ENCODE peak calls at places on chromosomes 11 and 22, in six cellular contexts. X is adrenal gland, D is heart right ventricle, Z is psoas muscle, K is sigmoid colon, O is breast epithelium. J is an unnamed sample. For H3K4me1 and H3K27me3, the result is how much of the 10 kb centered on the place peaks cover.

GRCh38 chr22:39176673-39177455 is 24.4 kb upstream of the CBX7 start:
- DNase-seq in X (no peak), D (no peak), Z (no peak), K (no peak), O (no peak), J (no peak)

GRCh38 chr22:24154826-24155225 is 26.5 kb upstream of the SUSD2 start:
- DNase-seq in X (no peak), D (no peak), Z (no peak), K (no peak), O (no peak), J (no peak)

GRCh38 chr22:37971475-37972434 is 12.6 kb downstream of the SOX10 start:
- DNase-seq in X (no peak), D (no peak), Z (no peak), K (no peak), O (no peak), J (no peak)

GRCh38 chr22:42797021-42797420 is 60.1 kb downstream of the ARFGAP3 start:
- DNase-seq in X (no peak), D (no peak), Z (peak), K (peak), O (no peak), J (no peak)

GRCh38 chr11:30504468-30504867 is 81.7 kb downstream of the MPPED2 start:
- DNase-seq in X (no peak), D (no peak), Z (no peak), K (no peak), O (no peak), J (no peak)

GRCh38 chr22:46514592-46515207 is 22.7 kb downstream of the CELSR1 start:
- DNase-seq in X (no peak), D (no peak), Z (no peak), K (no peak), O (no peak), J (no peak)

GRCh38 chr11:116357769-116358544 is 414.8 kb downstream of the BUD13 start:
- DNase-seq in X (peak), D (no peak), Z (no peak), K (no peak), O (no peak), J (peak)

GRCh38 chr11:130161441-130161840 is 1.9 kb downstream of the ST14 start:
- DNase-seq in X (no peak), D (no peak), Z (no peak), K (no peak), O (no peak), J (no peak)

GRCh38 chr11:72574534-72575460 is 99.4 kb downstream of the PDE2A start:
- DNase-seq in X (no peak), D (no peak), Z (no peak), K (peak), O (no peak), J (no peak)

GRCh38 chr11:111737180-111737876 is 28.9 kb downstream of the PPP2R1B start:
- DNase-seq in X (no peak), D (peak), Z (peak), K (peak), O (no peak), J (no peak)

GRCh38 chr22:33726294-33726711 is 194.0 kb downstream of the LARGE1 start:
- DNase-seq in X (peak), D (no peak), Z (no peak), K (peak), O (no peak), J (no peak)

GRCh38 chr22:50270302-50271010 is at the start of gene MAPK11:
- DNase-seq in X (peak), D (peak), Z (peak), K (no peak), O (no peak), J (peak)

GRCh38 chr11:23112987-23113886 is 253.0 kb upstream of the CCDC179 start:
- DNase-seq in X (peak), D (no peak), Z (no peak), K (no peak), O (no peak), J (no peak)

GRCh38 chr22:30217698-30218565 is 28.6 kb downstream of the LIF start:
- DNase-seq in X (peak), D (no peak), Z (no peak), K (no peak), O (no peak), J (no peak)

GRCh38 chr22:20877715-20878114 is 18.9 kb downstream of the SNAP29 start:
- DNase-seq in X (no peak), D (no peak), Z (no peak), K (no peak), O (no peak), J (no peak)

GRCh38 chr11:23311986-23312940 is 452.0 kb upstream of the CCDC179 start:
- DNase-seq in X (no peak), D (no peak), Z (no peak), K (no peak), O (no peak), J (no peak)

GRCh38 chr11:119496453-119496852 is 73.5 kb upstream of the THY1 start:
- DNase-seq in X (peak), D (no peak), Z (no peak), K (no peak), O (no peak), J (no peak)

GRCh38 chr11:117091753-117092477 is 6.3 kb downstream of the SIK3 start:
- DNase-seq in X (no peak), D (no peak), Z (no peak), K (no peak), O (no peak), J (no peak)

GRCh38 chr11:71169328-71169727 is 83.0 kb downstream of the SHANK2 start:
- DNase-seq in X (no peak), D (no peak), Z (no peak), K (peak), O (no peak), J (no peak)

GRCh38 chr22:44664149-44664548 is 37.9 kb upstream of the PRR5 start:
- DNase-seq in X (peak), D (peak), Z (peak), K (peak), O (peak), J (peak)

GRCh38 chr11:104625246-104625645 is 273.0 kb downstream of the CASP12 start:
- DNase-seq in X (no peak), D (no peak), Z (no peak), K (no peak), O (no peak), J (no peak)

GRCh38 chr11:86041975-86042378 is 26.9 kb downstream of the PICALM start:
- DNase-seq in X (peak), D (no peak), Z (no peak), K (peak), O (peak), J (no peak)

GRCh38 chr11:11391796-11392195 is 38.7 kb upstream of the CSNK2A3 start:
- DNase-seq in X (no peak), D (no peak), Z (peak), K (no peak), O (no peak), J (no peak)

GRCh38 chr11:112499153-112499907 is 238.7 kb upstream of the PLET1 start:
- DNase-seq in X (no peak), D (no peak), Z (no peak), K (no peak), O (no peak), J (no peak)

GRCh38 chr11:36273110-36273509 is 16.1 kb downstream of the COMMD9 start:
- DNase-seq in X (no peak), D (no peak), Z (no peak), K (no peak), O (no peak), J (no peak)

GRCh38 chr22:46758867-46759290 is 3.6 kb upstream of the TBC1D22A start:
- DNase-seq in X (peak), D (no peak), Z (no peak), K (no peak), O (no peak), J (peak)

GRCh38 chr22:49072996-49073645 is 754.6 kb downstream of the BRD1 start:
- DNase-seq in X (no peak), D (no peak), Z (no peak), K (peak), O (no peak), J (no peak)

GRCh38 chr11:3989251-3989650 is 105.3 kb upstream of the RRM1 start:
- DNase-seq in X (peak), D (no peak), Z (peak), K (peak), O (no peak), J (no peak)

GRCh38 chr11:62444835-62445234 is 26.0 kb downstream of the SCGB1A1 start:
- DNase-seq in X (no peak), D (no peak), Z (no peak), K (peak), O (no peak), J (no peak)

GRCh38 chr11:20060180-20060579 is 100.1 kb downstream of the DBX1 start:
- DNase-seq in X (no peak), D (no peak), Z (no peak), K (no peak), O (no peak), J (no peak)

DNA sequence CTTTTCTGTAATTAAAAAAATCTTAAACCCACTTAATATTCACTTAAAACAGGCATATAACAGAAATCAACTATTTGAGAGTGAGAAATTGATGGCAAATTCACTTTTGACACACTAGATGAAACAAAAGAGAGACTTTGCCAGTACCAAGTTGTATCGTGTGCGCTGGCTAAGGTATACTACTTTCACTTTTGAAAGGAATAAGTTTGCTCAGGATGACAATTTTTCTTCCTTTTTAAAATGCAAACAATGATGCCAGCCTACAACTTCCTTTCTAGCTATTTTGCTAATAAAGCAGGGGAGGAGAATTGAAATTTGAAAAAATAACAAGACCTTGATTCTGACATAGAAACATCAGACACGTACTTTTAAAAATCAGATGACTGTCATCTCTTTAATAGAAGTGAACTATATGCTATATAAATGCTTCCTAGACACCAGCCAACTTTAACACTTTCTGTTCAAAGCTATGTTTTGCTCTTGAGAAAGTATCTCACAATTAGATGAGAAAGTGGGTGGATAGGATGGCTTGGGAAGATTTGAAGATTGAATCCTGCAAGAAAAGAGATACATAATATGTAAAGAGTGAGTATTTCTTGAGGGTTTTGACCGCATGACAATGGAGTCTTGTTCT is 41.6 kb upstream of the BLID start:
- DNase-seq in X (no peak), D (no peak), Z (no peak), K (no peak), O (no peak), J (no peak)
- TF ChIP-seq CTCF in X (no peak), D (no peak), Z (no peak), K (no peak), O (no peak), J (no peak)

DNA sequence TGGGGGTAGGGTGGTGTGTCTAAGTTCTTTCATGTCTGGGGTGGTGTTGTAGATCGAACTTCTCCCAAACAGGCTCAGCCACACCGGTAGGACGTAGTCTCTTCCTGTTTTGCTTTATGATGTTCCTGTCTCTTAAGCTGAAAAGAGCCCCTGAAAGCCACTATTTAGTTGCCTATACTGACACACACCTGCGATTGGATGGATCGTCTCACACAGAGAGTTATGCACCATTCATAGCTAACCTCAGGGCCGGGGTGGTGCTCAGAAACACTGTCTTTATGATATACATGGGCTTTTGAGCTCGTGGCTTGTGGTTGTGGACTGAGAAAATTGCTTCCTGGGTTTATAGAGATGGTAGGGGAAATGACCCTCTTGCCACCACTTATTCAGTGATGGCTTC is 137.6 kb downstream of the TEAD1 start:
- DNase-seq in X (no peak), D (no peak), Z (no peak), K (no peak), O (no peak), J (no peak)
- H3K4me1 ChIP-seq in X (under half), D (under half), Z (half or more), K (under half), O (under half), J (half or more)

DNA sequence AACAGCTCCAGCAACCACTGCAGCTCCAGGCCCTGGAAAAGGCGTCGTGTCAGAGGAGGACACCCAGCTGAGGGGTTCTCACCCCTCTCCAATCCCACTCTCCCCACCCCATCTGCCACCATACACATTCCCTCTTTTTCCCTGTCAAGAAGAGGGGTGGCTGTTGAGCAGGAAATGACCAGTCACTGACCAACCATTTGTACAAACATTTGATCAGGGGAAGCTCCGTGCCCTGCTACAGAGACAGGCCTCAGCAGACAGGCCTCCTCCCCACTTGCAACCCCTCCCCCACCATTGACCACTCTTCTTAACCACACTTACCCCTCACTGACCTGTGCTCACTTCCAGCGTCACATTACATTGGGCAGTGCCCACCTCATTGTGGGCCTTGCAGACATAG is 2.3 kb upstream of the VSIG2 start:
- DNase-seq in X (no peak), D (no peak), Z (no peak), K (no peak), O (no peak), J (no peak)
- H3K27me3 ChIP-seq in X (under half), D (half or more), Z (half or more), K (half or more), O (under half), J (under half)

DNA sequence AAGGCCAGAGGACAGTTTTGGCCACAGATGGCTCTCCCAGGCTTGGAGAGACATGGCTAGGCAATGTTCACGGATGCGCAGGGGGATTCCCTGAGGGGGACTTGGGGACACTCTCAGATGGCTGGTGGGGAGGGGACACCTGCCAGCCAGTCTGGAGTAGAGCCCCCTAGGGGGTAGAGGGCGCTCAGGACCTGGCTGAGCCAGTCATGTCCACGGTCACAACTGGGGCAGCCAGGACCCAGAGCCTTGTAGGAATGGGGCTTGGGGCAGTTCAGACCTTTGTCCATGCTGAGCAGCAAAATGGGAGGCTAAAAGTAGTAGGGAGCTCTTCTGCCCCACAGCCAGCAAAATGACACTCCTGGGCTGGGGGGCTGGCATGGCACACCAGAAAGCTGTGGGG is 1.7 kb downstream of the CSDC2 start:
- DNase-seq in X (no peak), D (no peak), Z (no peak), K (no peak), O (no peak), J (no peak)
- TF ChIP-seq CTCF in X (no peak), D (no peak), Z (no peak), K (no peak), O (no peak), J (no peak)

J was measured in lower lobe of right lung.